ENCODE peak calls at places on chromosome 9, in seven cellular contexts. E is stimulated activated CD8-positive, alpha-beta memory T cell treated with anti-CD3 and anti-CD28 coated beads, Interleukin-15, amount 100 ng/mL, for 24 hours; N is upper lobe of right lung; J is GM18507; C is NCI-H460; L is AG10803; X is DMS153. P is an unnamed sample.
A peak's percentile ranks its signal among the peaks of the same experiment; 100 is the strongest.

GRCh38 chr9:33445941-33446506 is 1.4 kb downstream of the AQP3 start:
- DNase-seq in E (no peak), N (no peak), J (no peak), C (no peak), L (no peak), X (no peak), P (no peak)

GRCh38 chr9:35733109-35733541 is 659 bp downstream of the CREB3 start:
- DNase-seq in E (no peak), N (no peak), J (no peak), C (no peak), L (peak; percentile 58), X (no peak), P (no peak)

GRCh38 chr9:87793292-87793691 is 67.4 kb downstream of the CTSL start:
- DNase-seq in E (no peak), N (no peak), J (no peak), C (peak; percentile 96), L (peak; percentile 90), X (no peak), P (no peak)

GRCh38 chr9:4207881-4208615 is 91.8 kb downstream of the GLIS3 start:
- DNase-seq in E (no peak), N (no peak), J (no peak), C (no peak), L (peak; percentile 79), X (no peak), P (no peak)

GRCh38 chr9:98993570-98993945 is 49.9 kb downstream of the COL15A1 start:
- DNase-seq in E (no peak), N (peak; percentile 78), J (no peak), C (no peak), L (no peak), X (no peak), P (peak; percentile 50)

GRCh38 chr9:31776471-31776870 is 608.0 kb upstream of the ACO1 start:
- DNase-seq in E (no peak), N (no peak), J (no peak), C (no peak), L (no peak), X (peak; percentile 99), P (no peak)

GRCh38 chr9:83299556-83299955 is 236.6 kb upstream of the RASEF start:
- DNase-seq in E (no peak), N (no peak), J (no peak), C (peak; percentile 9), L (peak; percentile 86), X (no peak), P (no peak)

GRCh38 chr9:134969401-134969800 is 51.7 kb upstream of the FCN1 start:
- DNase-seq in E (no peak), N (peak; percentile 36), J (no peak), C (no peak), L (no peak), X (no peak), P (no peak)

GRCh38 chr9:6681957-6682501 is 36.5 kb upstream of the GLDC start:
- DNase-seq in E (no peak), N (no peak), J (no peak), C (no peak), L (peak; percentile 9), X (no peak), P (peak; percentile 34)

GRCh38 chr9:113355197-113355596 is 5.9 kb downstream of the BSPRY start:
- DNase-seq in E (no peak), N (no peak), J (no peak), C (peak; percentile 36), L (no peak), X (no peak), P (no peak)

GRCh38 chr9:121616356-121616755 is 35.1 kb upstream of the DAB2IP start:
- DNase-seq in E (no peak), N (no peak), J (no peak), C (no peak), L (no peak), X (no peak), P (no peak)

GRCh38 chr9:98117984-98118639 is 910 bp downstream of the TRIM14 start:
- DNase-seq in E (no peak), N (no peak), J (no peak), C (peak; percentile 35), L (peak; percentile 21), X (no peak), P (peak; percentile 73)

GRCh38 chr9:121285835-121286687 is 18.1 kb downstream of the GSN start:
- DNase-seq in E (no peak), N (peak; percentile 68), J (no peak), C (peak; percentile 38), L (peak; percentile 72), X (peak; percentile 59), P (peak; percentile 80)

GRCh38 chr9:133356391-133357091 is at the start of the genes SURF1 and SURF2:
- DNase-seq in E (peak; percentile 84), N (peak; percentile 96), J (peak; percentile 78), C (peak; percentile 75), L (peak; percentile 68), X (peak; percentile 53), P (peak; percentile 85)

GRCh38 chr9:114157516-114158176 is 2.3 kb downstream of the COL27A1 start:
- DNase-seq in E (no peak), N (no peak), J (no peak), C (no peak), L (peak; percentile 60), X (no peak), P (no peak)

GRCh38 chr9:69425402-69425801 is 100.4 kb downstream of the ENTREP1 start:
- DNase-seq in E (no peak), N (no peak), J (no peak), C (no peak), L (no peak), X (no peak), P (no peak)

GRCh38 chr9:128921881-128922763 is 1.3 kb downstream of the PHYHD1 start:
- DNase-seq in E (no peak), N (peak; percentile 81), J (no peak), C (no peak), L (peak; percentile 58), X (no peak), P (peak; percentile 43)

GRCh38 chr9:134178781-134179551 is 14.6 kb upstream of the RNU6ATAC start:
- DNase-seq in E (no peak), N (peak; percentile 62), J (no peak), C (no peak), L (peak; percentile 72), X (no peak), P (peak; percentile 11)

GRCh38 chr9:121906074-121906520 is 187.0 kb downstream of the TTLL11 start:
- DNase-seq in E (no peak), N (no peak), J (no peak), C (no peak), L (peak; percentile 95), X (no peak), P (no peak)

GRCh38 chr9:13646500-13646899 is 367.0 kb upstream of the MPDZ start:
- DNase-seq in E (no peak), N (no peak), J (no peak), C (no peak), L (no peak), X (no peak), P (no peak)

GRCh38 chr9:33168941-33169544 is 1.9 kb upstream of the B4GALT1 start:
- DNase-seq in E (no peak), N (no peak), J (no peak), C (no peak), L (no peak), X (no peak), P (no peak)